ENCODE peak calls at places on chromosomes 2 and 18, in nine cellular contexts. J is cardiac muscle cell, M is A549, F is adrenal gland, K is neural progenitor cell, G is PC-3, U is sigmoid colon, V is esophagus muscularis mucosa, W is prostate gland. S is an unnamed sample.

GRCh38 chr2:96109931-96110511 is 6.3 kb downstream of the ADRA2B start:
- DNase-seq in M (no peak), J (no peak), K (no peak), U (peak; percentile 47), V (no peak), F (no peak), W (no peak), G (no peak), S (peak; percentile 64)

GRCh38 chr2:241777167-241777685 is 604 bp downstream of the GAL3ST2 start:
- DNase-seq in V (no peak), U (peak; percentile 34), K (no peak), J (no peak), G (no peak), W (no peak), M (no peak), F (no peak), S (peak; percentile 73)

GRCh38 chr18:79204889-79205807 is 136.0 kb downstream of the ATP9B start:
- DNase-seq in G (no peak), F (no peak), K (no peak), W (no peak), J (no peak), V (no peak), M (no peak), U (no peak), S (no peak)

GRCh38 chr2:43080626-43081025 is 145.8 kb downstream of the ZFP36L2 start:
- DNase-seq in K (no peak), F (no peak), M (no peak), V (no peak), J (no peak), W (no peak), G (no peak), U (peak; percentile 67), S (peak; percentile 56)

GRCh38 chr2:207624170-207625013 is 802 bp downstream of the METTL21A start:
- DNase-seq in F (peak; percentile 85), K (peak; percentile 83), G (peak; percentile 70), U (peak; percentile 78), J (peak; percentile 83), M (peak; percentile 41), V (no peak), W (peak; percentile 68), S (peak; percentile 86)

GRCh38 chr18:22831441-22831904 is 101.7 kb upstream of the RBBP8 start:
- DNase-seq in V (no peak), J (no peak), U (no peak), G (peak; percentile 57), M (no peak), W (no peak), F (no peak), K (no peak), S (no peak)

GRCh38 chr2:30078521-30078920 is 68.3 kb upstream of the YPEL5 start:
- DNase-seq in J (no peak), K (no peak), W (no peak), F (no peak), V (peak; percentile 50), U (no peak), G (no peak), M (no peak), S (no peak)

GRCh38 chr18:23703057-23703986 is 14.1 kb downstream of the LAMA3 start:
- DNase-seq in U (no peak), J (peak; percentile 27), G (peak; percentile 80), W (peak; percentile 57), F (peak; percentile 68), K (peak; percentile 49), V (no peak), M (peak; percentile 43), S (peak; percentile 77)

GRCh38 chr18:35508030-35508429 is 10.3 kb upstream of the INO80C start:
- DNase-seq in W (no peak), F (no peak), J (no peak), V (no peak), M (no peak), K (no peak), G (no peak), U (no peak), S (no peak)

GRCh38 chr2:82834893-82835292 is 1624.2 kb downstream of the SUCLG1 start:
- DNase-seq in F (no peak), K (no peak), V (no peak), U (no peak), M (no peak), W (no peak), G (no peak), J (no peak), S (no peak)
- H3K4me1 ChIP-seq in F (no peaks in the 10 kb centered on the region), K (no peaks in the 10 kb centered on the region), V (no peaks in the 10 kb centered on the region), U (no peaks in the 10 kb centered on the region), M (no peaks in the 10 kb centered on the region), W (no peaks in the 10 kb centered on the region), G (peaks cover 7% of the 10 kb centered on the region), J (no peaks in the 10 kb centered on the region), S (no peaks in the 10 kb centered on the region)

DNA sequence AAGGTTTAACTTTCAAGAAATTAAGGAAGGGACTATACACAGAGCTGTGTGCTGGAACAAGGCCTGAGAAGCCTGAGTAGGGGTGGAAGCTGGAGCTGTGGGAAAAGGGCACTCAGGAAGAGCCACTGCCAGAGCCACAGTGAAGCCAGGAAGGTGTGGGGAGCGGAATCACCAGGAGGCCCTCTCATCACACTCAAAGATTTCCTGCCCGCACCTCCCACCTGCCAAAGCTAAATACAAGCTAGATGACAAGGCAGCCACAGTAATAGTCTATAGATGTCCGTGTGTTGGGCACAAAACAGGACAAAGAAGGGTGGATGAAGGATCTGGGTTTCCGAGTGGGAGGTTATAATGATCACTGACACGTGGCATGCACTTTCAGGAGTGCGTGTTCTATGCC is 126.0 kb downstream of the ZNF532 start:
- DNase-seq in J (no peak), V (no peak), W (no peak), K (no peak), G (no peak), F (no peak), U (no peak), M (no peak), S (no peak)
- H3K4me1 ChIP-seq in J (no peaks in the 10 kb centered on the region), V (peaks cover 8% of the 10 kb centered on the region), W (no peaks in the 10 kb centered on the region), K (no peaks in the 10 kb centered on the region), G (peaks cover 43% of the 10 kb centered on the region), F (peaks cover 38% of the 10 kb centered on the region), U (no peaks in the 10 kb centered on the region), M (peaks cover 36% of the 10 kb centered on the region), S (peaks cover 39% of the 10 kb centered on the region)

GRCh38 chr2:211654211-211654780 is 884.3 kb downstream of the ERBB4 start:
- DNase-seq in J (no peak), U (no peak), V (no peak), G (no peak), M (no peak), W (no peak), F (no peak), K (no peak), S (peak; percentile 17)
- H3K4me1 ChIP-seq in J (no peaks in the 10 kb centered on the region), U (no peaks in the 10 kb centered on the region), V (no peaks in the 10 kb centered on the region), G (no peaks in the 10 kb centered on the region), M (no peaks in the 10 kb centered on the region), W (no peaks in the 10 kb centered on the region), F (no peaks in the 10 kb centered on the region), K (peaks cover 10% of the 10 kb centered on the region), S (no peaks in the 10 kb centered on the region)

GRCh38 chr18:44840053-44840826 is 159.6 kb downstream of the SETBP1 start:
- DNase-seq in G (no peak), F (no peak), U (peak; percentile 75), J (no peak), M (no peak), W (peak; percentile 55), V (no peak), K (no peak), S (no peak)

GRCh38 chr18:44835555-44836156 is 155.0 kb downstream of the SETBP1 start:
- DNase-seq in M (no peak), U (peak; percentile 81), W (no peak), J (no peak), G (no peak), F (no peak), V (no peak), K (peak; percentile 31), S (peak; percentile 25)

GRCh38 chr18:44834867-44835469 is 154.3 kb downstream of the SETBP1 start:
- DNase-seq in M (no peak), U (no peak), W (no peak), G (no peak), K (no peak), J (peak; percentile 4), F (no peak), V (no peak), S (no peak)

GRCh38 chr18:44839239-44839666 is 158.6 kb downstream of the SETBP1 start:
- DNase-seq in U (peak; percentile 87), K (peak; percentile 42), W (peak; percentile 36), G (peak; percentile 53), V (no peak), F (peak; percentile 81), J (peak; percentile 22), M (peak; percentile 38), S (peak; percentile 73)

GRCh38 chr18:44837491-44838185 is 156.9 kb downstream of the SETBP1 start:
- DNase-seq in G (no peak), W (no peak), K (no peak), V (no peak), M (no peak), J (no peak), F (no peak), U (no peak), S (no peak)
- H3K4me1 ChIP-seq in G (peaks cover 12% of the 10 kb centered on the region), W (peaks cover 16% of the 10 kb centered on the region), K (peaks cover 49% of the 10 kb centered on the region), V (peaks cover 88% of the 10 kb centered on the region), M (peaks cover 16% of the 10 kb centered on the region), J (peaks cover 31% of the 10 kb centered on the region), F (peaks cover 13% of the 10 kb centered on the region), U (peaks cover 83% of the 10 kb centered on the region), S (no peaks in the 10 kb centered on the region)

GRCh38 chr2:37633234-37633633 is 38.2 kb downstream of the CDC42EP3 start:
- DNase-seq in K (no peak), V (no peak), M (no peak), J (no peak), F (no peak), U (no peak), W (no peak), G (no peak), S (no peak)

GRCh38 chr2:37635359-37636208 is 35.9 kb downstream of the CDC42EP3 start:
- DNase-seq in F (peak; percentile 69), J (no peak), M (no peak), K (no peak), V (no peak), U (no peak), G (peak; percentile 16), W (no peak), S (no peak)

GRCh38 chr2:37634914-37635358 is 36.5 kb downstream of the CDC42EP3 start:
- DNase-seq in F (no peak), W (no peak), J (no peak), M (no peak), V (no peak), U (no peak), K (no peak), G (no peak), S (no peak)

GRCh38 chr2:37632310-37632709 is 39.1 kb downstream of the CDC42EP3 start:
- DNase-seq in U (no peak), G (no peak), V (no peak), K (no peak), W (no peak), J (no peak), M (no peak), F (no peak), S (no peak)

GRCh38 chr2:37633838-37634237 is 37.6 kb downstream of the CDC42EP3 start:
- DNase-seq in F (no peak), K (no peak), W (no peak), U (no peak), J (no peak), V (no peak), G (no peak), M (no peak), S (no peak)
- H3K4me1 ChIP-seq in F (no peaks in the 10 kb centered on the region), K (no peaks in the 10 kb centered on the region), W (no peaks in the 10 kb centered on the region), U (peaks cover 13% of the 10 kb centered on the region), J (no peaks in the 10 kb centered on the region), V (peaks cover 10% of the 10 kb centered on the region), G (no peaks in the 10 kb centered on the region), M (peaks cover 16% of the 10 kb centered on the region), S (peaks cover 63% of the 10 kb centered on the region)

S was measured in osteoblast.